ENCODE peak calls at places on chromosomes 4 and X, in seven cellular contexts. Y, I, U, H, T, M and R are unnamed samples.

GRCh38 chr4:167100120-167100519 is 134.2 kb downstream of the SPOCK3 start:
- DNase-seq in Y (no peak), I (no peak), U (no peak), H (peak), T (no peak), M (no peak), R (no peak)

GRCh38 chrX:38206036-38206435 is 14.6 kb downstream of the SRPX start:
- DNase-seq in Y (no peak), I (no peak), U (no peak), H (peak), T (no peak), M (no peak), R (no peak)

GRCh38 chr4:186345184-186345583 is 79.2 kb downstream of the F11 start:
- DNase-seq in Y (no peak), I (no peak), U (no peak), H (no peak), T (no peak), M (no peak), R (peak)

GRCh38 chr4:31995943-31996901 is 1276.1 kb downstream of the PCDH7 start:
- DNase-seq in Y (no peak), I (no peak), U (no peak), H (no peak), T (no peak), M (no peak), R (peak)

GRCh38 chr4:22997358-22998224 is 304.9 kb downstream of the GBA3 start:
- DNase-seq in Y (no peak), I (no peak), U (no peak), H (no peak), T (no peak), M (no peak), R (no peak)

GRCh38 chrX:125004799-125005198 is 314.9 kb upstream of the TEX13C start:
- DNase-seq in Y (no peak), I (no peak), U (no peak), H (no peak), T (no peak), M (no peak), R (no peak)

GRCh38 chr4:176788971-176789370 is 3.8 kb downstream of the VEGFC start:
- DNase-seq in Y (no peak), I (no peak), U (no peak), H (no peak), T (no peak), M (no peak), R (no peak)

GRCh38 chr4:88148560-88148959 is 9.9 kb downstream of the ABCG2 start:
- DNase-seq in Y (no peak), I (no peak), U (no peak), H (no peak), T (no peak), M (no peak), R (no peak)

GRCh38 chr4:118772149-118773081 is 63.5 kb downstream of the SEC24D start:
- DNase-seq in Y (no peak), I (no peak), U (no peak), H (peak), T (no peak), M (no peak), R (no peak)

GRCh38 chrX:40878821-40879571 is 143.7 kb upstream of the MED14 start:
- DNase-seq in Y (no peak), I (no peak), U (no peak), H (peak), T (no peak), M (no peak), R (peak)

GRCh38 chr4:21605006-21605405 is 343.6 kb downstream of the KCNIP4 start:
- DNase-seq in Y (no peak), I (no peak), U (no peak), H (no peak), T (no peak), M (no peak), R (no peak)

GRCh38 chr4:40325406-40326019 is 9.6 kb upstream of the CHRNA9 start:
- DNase-seq in Y (no peak), I (peak), U (no peak), H (peak), T (peak), M (peak), R (no peak)

GRCh38 chr4:4642201-4643025 is 100.6 kb upstream of the STX18 start:
- DNase-seq in Y (no peak), I (no peak), U (no peak), H (no peak), T (no peak), M (no peak), R (peak)

GRCh38 chr4:75724066-75724866 is at the start of gene USO1:
- DNase-seq in Y (peak), I (peak), U (peak), H (peak), T (peak), M (peak), R (peak)

GRCh38 chrX:120534413-120535205 is 26.2 kb downstream of the CUL4B start:
- DNase-seq in Y (no peak), I (no peak), U (no peak), H (peak), T (no peak), M (no peak), R (no peak)

GRCh38 chrX:6959006-6959405 is 188.5 kb upstream of the STS start:
- DNase-seq in Y (no peak), I (no peak), U (no peak), H (no peak), T (no peak), M (no peak), R (peak)

GRCh38 chr4:113289736-113290135 is 240.3 kb downstream of the ANK2 start:
- DNase-seq in Y (no peak), I (no peak), U (no peak), H (peak), T (no peak), M (no peak), R (no peak)

GRCh38 chr4:85808104-85808503 is 333.2 kb downstream of the ARHGAP24 start:
- DNase-seq in Y (no peak), I (no peak), U (no peak), H (no peak), T (no peak), M (no peak), R (no peak)

GRCh38 chrX:1385251-1385794 is 6.6 kb downstream of the SLC25A6 start:
- DNase-seq in Y (no peak), I (no peak), U (peak), H (no peak), T (no peak), M (no peak), R (peak)

GRCh38 chr4:37970702-37971101 is 10.5 kb downstream of the PTTG2 start:
- DNase-seq in Y (peak), I (peak), U (peak), H (peak), T (peak), M (peak), R (peak)

GRCh38 chr4:181939199-181939945 is 303.8 kb upstream of the TENM3 start:
- DNase-seq in Y (no peak), I (no peak), U (no peak), H (peak), T (no peak), M (no peak), R (peak)

GRCh38 chrX:118552501-118552900 is 56.9 kb downstream of the DOCK11 start:
- DNase-seq in Y (no peak), I (no peak), U (no peak), H (peak), T (peak), M (no peak), R (no peak)

GRCh38 chr4:19729873-19730735 is 521.6 kb upstream of the SLIT2 start:
- DNase-seq in Y (no peak), I (no peak), U (no peak), H (peak), T (no peak), M (no peak), R (no peak)

GRCh38 chr4:1948892-1949436 is 59.8 kb downstream of the NELFA start:
- DNase-seq in Y (no peak), I (no peak), U (no peak), H (no peak), T (no peak), M (no peak), R (no peak)

GRCh38 chr4:180560896-180561295 is 1682.3 kb upstream of the TENM3 start:
- DNase-seq in Y (no peak), I (no peak), U (no peak), H (peak), T (no peak), M (no peak), R (no peak)

GRCh38 chr4:20395160-20395773 is 143.6 kb downstream of the SLIT2 start:
- DNase-seq in Y (peak), I (peak), U (no peak), H (peak), T (peak), M (no peak), R (peak)

GRCh38 chrX:128807367-128807766 is 715.9 kb downstream of the SMARCA1 start:
- DNase-seq in Y (no peak), I (peak), U (no peak), H (no peak), T (no peak), M (no peak), R (no peak)
- H3K27ac ChIP-seq in Y (no peak), I (no peak), U (no peak), H (no peak), T (no peak), M (no peak), R (no peak)

GRCh38 chr4:183252959-183253358 is 67.1 kb downstream of the CLDN22 start:
- DNase-seq in Y (no peak), I (no peak), U (no peak), H (no peak), T (no peak), M (no peak), R (no peak)

GRCh38 chr4:183253451-183253850 is 66.6 kb downstream of the CLDN22 start:
- DNase-seq in Y (no peak), I (no peak), U (no peak), H (no peak), T (no peak), M (no peak), R (no peak)

GRCh38 chr4:183250831-183251230 is 69.2 kb downstream of the CLDN22 start:
- DNase-seq in Y (no peak), I (no peak), U (no peak), H (no peak), T (no peak), M (no peak), R (no peak)

GRCh38 chr4:183254162-183254561 is 65.9 kb downstream of the CLDN22 start:
- DNase-seq in Y (no peak), I (no peak), U (no peak), H (no peak), T (no peak), M (no peak), R (no peak)

DNA sequence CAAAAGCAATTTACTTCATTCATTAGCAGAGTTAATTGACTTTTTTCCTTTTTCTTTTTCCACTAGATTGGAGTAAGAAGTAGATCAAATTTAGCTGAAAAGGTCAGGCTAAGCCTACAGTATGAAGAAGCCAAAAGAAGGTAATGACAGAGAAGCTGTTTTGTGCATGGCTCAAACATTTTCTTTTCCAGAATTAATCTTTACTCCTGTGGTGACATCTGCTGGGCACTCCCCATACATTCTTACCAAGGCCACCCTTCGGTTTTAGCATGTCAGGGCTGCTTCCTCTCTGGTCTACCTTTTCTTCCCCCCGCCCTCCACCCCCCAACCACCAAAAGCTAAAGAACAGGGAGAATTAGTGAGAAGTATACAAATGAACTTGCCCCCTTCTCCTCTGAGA is 70.2 kb downstream of the CLDN22 start:
- DNase-seq in Y (peak), I (peak), U (no peak), H (peak), T (peak), M (no peak), R (no peak)
- TF ChIP-seq CTCF in Y (peak), I (peak), U (no peak), H (peak), T (peak), M (no peak), R (peak)

GRCh38 chr4:16070203-16070602 is 13.6 kb downstream of the PROM1 start:
- DNase-seq in Y (no peak), I (no peak), U (no peak), H (no peak), T (no peak), M (no peak), R (no peak)
- H3K27ac ChIP-seq in Y (no peak), I (no peak), U (no peak), H (no peak), T (no peak), M (no peak), R (no peak)

DNA sequence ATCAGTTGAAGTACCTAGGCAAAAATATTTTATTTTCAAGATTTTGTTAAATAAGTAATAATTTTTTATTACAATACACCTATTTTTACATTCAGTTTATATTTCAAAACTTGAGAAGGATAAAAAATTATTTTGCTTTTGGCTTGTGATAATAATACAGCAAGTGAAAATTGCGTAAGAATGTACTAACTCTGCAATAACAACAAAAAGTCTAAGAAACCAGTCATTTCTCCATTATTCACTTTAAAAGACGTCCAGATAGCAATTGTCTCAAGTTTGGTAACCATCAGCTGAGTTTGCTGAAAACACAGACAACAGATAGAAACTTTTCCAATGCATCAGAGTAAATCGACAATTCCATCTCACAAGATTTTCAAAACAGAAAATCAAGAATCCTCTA is 12.1 kb downstream of the CXCL8 start:
- DNase-seq in Y (no peak), I (no peak), U (no peak), H (no peak), T (no peak), M (no peak), R (no peak)
- TF ChIP-seq CTCF in Y (no peak), I (no peak), U (no peak), H (no peak), T (no peak), M (no peak), R (no peak)

GRCh38 chr4:123159479-123159878 is 237.1 kb upstream of the NUDT6 start:
- DNase-seq in Y (no peak), I (no peak), U (no peak), H (no peak), T (no peak), M (no peak), R (peak)
- H3K27ac ChIP-seq in Y (no peak), I (no peak), U (no peak), H (no peak), T (no peak), M (no peak), R (no peak)

GRCh38 chrX:24693453-24694202 is at the start of gene POLA1:
- DNase-seq in Y (peak), I (peak), U (peak), H (peak), T (peak), M (peak), R (peak)
- TF ChIP-seq CTCF in Y (no peak), I (peak), U (peak), H (peak), T (peak), M (no peak), R (peak)

GRCh38 chr4:169085015-169085414 is 75.0 kb upstream of the CBR4 start:
- DNase-seq in Y (no peak), I (no peak), U (no peak), H (no peak), T (no peak), M (no peak), R (no peak)

GRCh38 chr4:169080970-169081369 is 70.9 kb upstream of the CBR4 start:
- DNase-seq in Y (no peak), I (peak), U (no peak), H (peak), T (peak), M (no peak), R (no peak)

GRCh38 chr4:169079942-169080827 is 70.1 kb upstream of the CBR4 start:
- DNase-seq in Y (peak), I (peak), U (peak), H (peak), T (peak), M (no peak), R (no peak)
- H3K27ac ChIP-seq in Y (no peak), I (no peak), U (peak), H (peak), T (peak), M (peak), R (no peak)

GRCh38 chrX:35726176-35726575 is 72.0 kb upstream of the MAGEB16 start:
- DNase-seq in Y (no peak), I (peak), U (no peak), H (no peak), T (peak), M (no peak), R (no peak)
- TF ChIP-seq CTCF in Y (peak), I (peak), U (no peak), H (no peak), T (peak), M (no peak), R (peak)

DNA sequence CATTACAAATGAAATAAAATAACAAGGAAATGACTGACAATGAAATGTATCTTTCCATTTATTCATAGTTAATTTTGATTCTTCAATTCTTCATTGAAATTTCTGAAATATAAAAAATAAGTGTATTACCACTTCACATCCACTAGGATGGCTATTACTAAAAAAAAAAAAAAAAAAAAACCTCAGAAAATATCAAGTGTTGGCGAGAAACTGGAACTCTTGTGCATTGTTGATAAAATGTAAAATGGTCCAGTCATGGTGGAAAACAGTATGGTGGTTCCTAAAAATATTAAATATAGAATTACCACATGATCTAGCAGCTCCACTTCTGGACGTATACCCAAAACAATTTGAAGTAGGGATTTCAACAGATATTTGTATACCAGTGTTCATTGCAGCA is 22.9 kb downstream of the PGAM4 start:
- DNase-seq in Y (no peak), I (no peak), U (no peak), H (no peak), T (no peak), M (no peak), R (no peak)
- H3K27ac ChIP-seq in Y (no peak), I (no peak), U (no peak), H (no peak), T (no peak), M (no peak), R (no peak)

DNA sequence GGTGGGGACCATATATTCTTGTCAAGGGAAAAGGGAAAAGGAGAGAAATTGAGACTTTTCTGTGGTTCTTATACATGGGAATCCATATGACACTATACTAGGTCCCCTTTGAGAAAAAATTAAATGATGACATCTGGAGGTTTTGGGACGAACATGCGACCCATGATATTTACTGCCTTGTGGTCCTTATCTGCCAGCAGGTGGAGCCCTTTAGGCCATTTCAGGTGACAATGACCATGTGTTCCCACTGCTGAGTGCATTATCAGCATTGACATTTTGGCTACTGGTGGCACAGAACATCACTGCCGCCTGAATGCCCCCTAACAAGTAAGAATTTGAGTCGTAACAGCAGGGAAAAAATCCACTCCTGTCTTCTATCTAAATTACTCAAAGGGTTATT is 843.4 kb downstream of the FSTL5 start:
- DNase-seq in Y (peak), I (peak), U (no peak), H (peak), T (no peak), M (no peak), R (peak)
- TF ChIP-seq CTCF in Y (peak), I (peak), U (no peak), H (no peak), T (no peak), M (no peak), R (peak)